ENCODE peak calls at places on chromosomes 16 and 17, in seven cellular contexts. H, G, L, R, E, C and X are unnamed samples. For H3K9me3, the result is how much of the 10 kb centered on the place peaks cover.

GRCh38 chr17:82281502-82282238 is 8.2 kb upstream of the CSNK1D start:
- DNase-seq in H (no peak), G (no peak), L (peak), C (peak), R (peak), E (no peak), X (no peak)

GRCh38 chr17:54899721-54900456 is 763 bp upstream of the TOM1L1 start:
- DNase-seq in C (no peak), H (no peak), E (no peak), R (no peak), L (no peak), G (no peak), X (no peak)

GRCh38 chr16:27401768-27402568 is at the start of gene IL21R:
- DNase-seq in E (peak), R (peak), L (no peak), G (no peak), H (peak), C (peak), X (peak)

GRCh38 chr17:70976447-70976846 is 807.1 kb downstream of the KCNJ2 start:
- DNase-seq in E (no peak), H (no peak), L (no peak), R (no peak), G (no peak), C (no peak), X (no peak)

GRCh38 chr17:1454541-1454940 is 1.5 kb downstream of the CRK start:
- DNase-seq in C (no peak), H (no peak), G (no peak), E (no peak), R (no peak), L (peak), X (no peak)

GRCh38 chr17:4806420-4806769 is 557 bp upstream of the PLD2 start:
- DNase-seq in H (no peak), C (peak), L (peak), G (no peak), R (no peak), E (no peak), X (no peak)

GRCh38 chr17:32240745-32241144 is 24.9 kb upstream of the RHBDL3 start:
- DNase-seq in H (no peak), G (no peak), L (peak), C (no peak), E (no peak), R (peak), X (no peak)

GRCh38 chr17:81002409-81003361 is 11.0 kb downstream of the CHMP6 start:
- DNase-seq in H (peak), G (no peak), L (peak), C (peak), E (no peak), R (peak), X (no peak)

GRCh38 chr17:19718041-19718612 is 1.7 kb upstream of the SLC47A2 start:
- DNase-seq in L (no peak), E (no peak), R (no peak), C (no peak), H (no peak), G (no peak), X (no peak)

GRCh38 chr17:80474231-80474932 is 2.0 kb downstream of the NPTX1 start:
- DNase-seq in H (no peak), L (no peak), C (no peak), E (no peak), G (no peak), R (no peak), X (no peak)

GRCh38 chr17:9644910-9645751 is at the start of gene USP43:
- DNase-seq in E (no peak), R (no peak), G (no peak), H (no peak), C (peak), L (peak), X (no peak)

GRCh38 chr17:40063915-40064531 is 1.3 kb downstream of the THRA start:
- DNase-seq in L (no peak), C (no peak), G (no peak), H (no peak), R (peak), E (peak), X (no peak)

GRCh38 chr16:8795818-8796217 is 1.6 kb downstream of the TMEM186 start:
- DNase-seq in R (no peak), E (no peak), C (no peak), H (no peak), L (no peak), G (no peak), X (no peak)

GRCh38 chr16:86212706-86213426 is 297.5 kb upstream of the FOXF1 start:
- DNase-seq in E (no peak), G (no peak), L (no peak), C (no peak), H (no peak), R (no peak), X (no peak)

GRCh38 chr17:47810901-47811635 is 10.5 kb downstream of the OSBPL7 start:
- DNase-seq in H (no peak), R (no peak), L (no peak), G (no peak), C (peak), E (no peak), X (peak)

GRCh38 chr17:42276359-42276608 is at the start of gene STAT5B:
- DNase-seq in H (peak), R (peak), G (no peak), E (peak), C (peak), L (peak), X (no peak)

GRCh38 chr17:39972271-39972670 is 8.3 kb upstream of the PSMD3 start:
- DNase-seq in H (no peak), G (no peak), C (no peak), R (no peak), E (no peak), L (no peak), X (no peak)

GRCh38 chr17:69581061-69581955 is 166.8 kb downstream of the MAP2K6 start:
- DNase-seq in C (no peak), H (no peak), G (no peak), L (no peak), R (no peak), E (no peak), X (no peak)

GRCh38 chr16:1398351-1398750 is 16.2 kb downstream of the UNKL start:
- DNase-seq in G (no peak), C (no peak), L (no peak), R (no peak), H (no peak), E (no peak), X (no peak)

GRCh38 chr16:58088116-58088515 is 41.1 kb downstream of the CFAP20 start:
- DNase-seq in R (no peak), E (no peak), H (no peak), G (no peak), L (no peak), C (no peak), X (no peak)

GRCh38 chr17:7307686-7308624 is 527 bp downstream of the EIF5A start:
- DNase-seq in G (no peak), C (peak), H (peak), R (peak), L (peak), E (peak), X (no peak)

GRCh38 chr16:376817-377418 is 4.9 kb downstream of the PGAP6 start:
- DNase-seq in H (no peak), C (no peak), G (no peak), E (no peak), R (no peak), L (no peak), X (no peak)

GRCh38 chr16:25692734-25693508 is 1.2 kb downstream of the HS3ST4 start:
- DNase-seq in G (no peak), C (no peak), R (no peak), E (no peak), L (no peak), H (no peak), X (no peak)

GRCh38 chr17:66268247-66268927 is 34.0 kb upstream of the PRKCA start:
- DNase-seq in H (no peak), R (no peak), E (no peak), G (no peak), C (no peak), L (peak), X (no peak)

GRCh38 chr17:59666235-59666634 is 41.0 kb downstream of the PTRH2 start:
- DNase-seq in L (peak), R (no peak), G (no peak), C (peak), H (no peak), E (no peak), X (no peak)

GRCh38 chr17:45241315-45242011 is 19.8 kb downstream of the FMNL1 start:
- DNase-seq in E (no peak), R (peak), H (no peak), G (no peak), L (no peak), C (no peak), X (no peak)

GRCh38 chr16:87860553-87861299 is 8.6 kb downstream of the SLC7A5 start:
- DNase-seq in G (no peak), H (no peak), R (no peak), L (no peak), E (peak), C (no peak), X (no peak)

GRCh38 chr17:58277107-58277506 is 3.6 kb downstream of the MPO start:
- DNase-seq in E (no peak), L (no peak), C (no peak), H (no peak), G (no peak), R (no peak), X (no peak)

GRCh38 chr16:47320546-47321315 is 140.1 kb downstream of the ITFG1 start:
- DNase-seq in H (no peak), R (no peak), C (no peak), G (no peak), L (peak), E (no peak), X (no peak)

GRCh38 chr16:56349711-56350161 is 75.6 kb downstream of the AMFR start:
- DNase-seq in H (no peak), G (no peak), C (no peak), R (peak), E (no peak), L (no peak), X (no peak)

GRCh38 chr17:64920419-64921172 is 1.3 kb upstream of the LRRC37A3 start:
- DNase-seq in C (no peak), L (no peak), G (no peak), E (no peak), R (no peak), H (no peak), X (no peak)
- H3K9me3 ChIP-seq in C (under half), L (under half), G (under half), E (under half), R (under half), H (under half), X (under half)

DNA sequence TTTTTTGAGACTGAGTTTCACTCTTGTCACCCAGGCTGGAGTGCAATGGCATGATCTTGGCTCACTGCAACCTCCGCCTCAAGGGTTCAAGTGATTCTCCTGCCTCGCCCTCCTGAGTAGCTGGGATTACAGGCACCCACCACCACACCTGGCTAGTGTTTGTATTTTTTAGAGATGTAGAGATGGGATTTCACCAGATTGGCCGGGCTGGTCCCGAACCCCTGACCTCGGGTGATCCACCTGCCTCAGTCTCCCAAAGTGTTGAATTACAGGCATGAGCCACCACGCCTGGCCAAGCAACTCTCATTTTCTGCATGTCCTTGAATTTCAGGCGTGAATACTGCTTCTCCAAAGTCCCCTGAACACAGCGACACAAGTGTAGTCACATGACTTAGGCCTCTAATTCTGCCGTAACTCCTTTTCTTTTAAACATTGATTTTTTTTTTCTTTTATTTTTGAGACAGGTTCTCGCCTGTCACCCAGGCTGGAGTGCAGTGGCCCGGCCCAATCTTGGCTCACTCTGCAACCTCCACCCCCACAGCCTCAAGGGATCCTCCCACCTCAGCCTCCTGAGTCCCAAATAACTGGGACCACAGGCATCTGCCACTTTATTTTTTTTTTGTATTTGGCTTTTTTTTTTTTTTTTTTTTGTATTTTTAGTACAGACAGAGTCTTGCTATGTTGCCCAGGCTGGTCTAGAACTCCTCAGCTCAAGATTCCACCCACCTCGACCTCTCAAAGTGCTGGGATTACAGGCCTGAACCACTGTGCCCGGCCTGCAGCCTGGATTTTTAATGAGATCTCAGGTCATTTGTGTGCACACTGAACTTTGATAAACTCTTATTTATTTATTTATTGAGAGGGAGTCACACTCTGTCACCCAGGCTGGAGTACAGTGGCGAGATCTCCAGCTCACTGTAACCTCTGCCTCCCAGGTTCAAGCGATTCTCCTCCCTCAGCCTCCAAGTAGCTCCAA is 124.6 kb downstream of the KCNJ18 start:
- DNase-seq in C (no peak), G (no peak), E (no peak), R (no peak), H (no peak), L (no peak), X (no peak)
- H3K9me3 ChIP-seq in C (under half), G (under half), E (under half), R (under half), H (under half), L (under half), X (under half)

DNA sequence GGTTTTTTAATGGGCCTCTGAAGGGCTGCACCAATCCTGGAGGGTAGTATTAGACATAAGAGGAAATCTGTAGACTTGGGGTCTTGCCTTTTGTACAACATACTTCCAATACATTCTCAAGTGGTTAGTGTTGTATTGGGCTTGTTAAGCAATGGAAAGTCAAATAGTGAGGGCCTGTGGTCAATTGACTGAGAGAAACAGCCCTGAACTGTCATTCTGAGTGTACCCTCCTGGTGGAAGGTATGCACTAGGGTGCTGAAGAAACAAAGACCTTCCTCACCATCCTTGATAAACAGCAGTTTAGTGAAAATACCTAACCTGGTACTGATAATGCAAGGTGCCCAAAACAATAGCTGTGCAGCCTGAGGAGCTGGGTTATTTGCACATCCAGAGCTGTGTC is 22.2 kb downstream of the OR2C1 start:
- DNase-seq in L (no peak), H (no peak), R (no peak), C (no peak), G (no peak), E (no peak), X (no peak)
- H3K9me3 ChIP-seq in L (under half), H (under half), R (under half), C (under half), G (under half), E (under half), X (half or more)

DNA sequence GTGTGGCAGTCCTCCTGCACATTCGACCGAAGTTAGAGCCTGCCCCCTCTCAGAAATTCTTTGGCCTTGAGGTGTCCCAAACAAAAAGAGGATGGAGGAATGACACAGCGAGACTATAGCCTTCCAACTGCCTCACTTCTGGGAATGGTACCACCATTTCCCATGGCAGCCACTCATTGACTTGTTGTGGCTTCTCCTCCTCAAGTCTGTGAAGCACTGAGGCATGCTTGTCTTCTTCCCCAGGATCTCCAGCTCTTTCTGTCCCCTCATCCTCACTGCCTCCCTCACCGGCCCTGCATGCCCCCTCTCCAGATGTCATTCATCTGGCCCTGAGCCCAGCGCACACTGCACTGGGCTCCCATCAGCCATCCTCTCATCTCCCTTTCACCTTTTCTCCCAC is 43.7 kb upstream of the DNAH9 start:
- DNase-seq in H (no peak), E (no peak), C (no peak), G (no peak), R (no peak), L (no peak), X (no peak)
- H3K9me3 ChIP-seq in H (under half), E (under half), C (under half), G (under half), R (under half), L (under half), X (under half)

GRCh38 chr17:16275024-16275423 is 58.0 kb downstream of the PIGL start:
- DNase-seq in C (no peak), R (no peak), E (no peak), L (no peak), H (no peak), G (no peak), X (no peak)
- H3K9me3 ChIP-seq in C (under half), R (under half), E (under half), L (under half), H (under half), G (under half), X (under half)